ENCODE peak calls at places on chromosome 19, in six cellular contexts. F is activated CD4-positive, alpha-beta T cell treated with anti-CD3 and anti-CD28 coated beads, Interleukin-2, amount 50 U/mL, for 1 hour; W is substantia nigra; T is HCEC 1CT; L is T47D; O is cardiac fibroblast. X is an unnamed sample.

GRCh38 chr19:7267792-7268736 is 26.1 kb downstream of the INSR start:
- DNase-seq in F (no peak), W (no peak), T (no peak), L (no peak), O (no peak), X (no peak)

GRCh38 chr19:49710372-49710951 is 19.5 kb downstream of the CPT1C start:
- DNase-seq in F (no peak), W (no peak), T (peak), L (no peak), O (peak), X (no peak)

GRCh38 chr19:11963566-11964355 is 1.1 kb upstream of the ZNF763 start:
- DNase-seq in F (peak), W (peak), T (peak), L (peak), O (peak), X (peak)

GRCh38 chr19:19647037-19647835 is 3.8 kb upstream of the GMIP start:
- DNase-seq in F (no peak), W (no peak), T (no peak), L (no peak), O (no peak), X (no peak)

GRCh38 chr19:49497047-49497789 is 984 bp downstream of the RPS11 start:
- DNase-seq in F (peak), W (no peak), T (peak), L (no peak), O (peak), X (peak)

GRCh38 chr19:13044160-13044853 is 49.0 kb downstream of the NFIX start:
- DNase-seq in F (no peak), W (no peak), T (peak), L (no peak), O (no peak), X (no peak)

GRCh38 chr19:16628984-16629691 is 1.1 kb upstream of the MED26 start:
- DNase-seq in F (no peak), W (no peak), T (peak), L (no peak), O (peak), X (peak)

GRCh38 chr19:6220385-6221191 is 59.2 kb downstream of the MLLT1 start:
- DNase-seq in F (no peak), W (no peak), T (peak), L (no peak), O (peak), X (no peak)

GRCh38 chr19:2424686-2425621 is 2.4 kb downstream of the TIMM13 start:
- DNase-seq in F (no peak), W (no peak), T (peak), L (no peak), O (peak), X (no peak)

GRCh38 chr19:38262585-38263268 is 1.6 kb upstream of the SPINT2 start:
- DNase-seq in F (no peak), W (no peak), T (no peak), L (no peak), O (no peak), X (no peak)

GRCh38 chr19:2529473-2529918 is 53.6 kb downstream of the GADD45B start:
- DNase-seq in F (no peak), W (no peak), T (peak), L (peak), O (peak), X (peak)

GRCh38 chr19:46497773-46498172 is 2.1 kb upstream of the PNMA8B start:
- DNase-seq in F (no peak), W (no peak), T (no peak), L (no peak), O (no peak), X (peak)

GRCh38 chr19:40362160-40362559 is 13.7 kb downstream of the PLD3 start:
- DNase-seq in F (no peak), W (no peak), T (no peak), L (no peak), O (no peak), X (no peak)

GRCh38 chr19:6100284-6100915 is 9.9 kb downstream of the RFX2 start:
- DNase-seq in F (no peak), W (no peak), T (no peak), L (no peak), O (no peak), X (no peak)

GRCh38 chr19:42276821-42277220 is 7.8 kb downstream of the CIC start:
- DNase-seq in F (no peak), W (no peak), T (no peak), L (no peak), O (no peak), X (no peak)

GRCh38 chr19:52527954-52528326 is 472 bp downstream of the ZNF808 start:
- DNase-seq in F (no peak), W (no peak), T (no peak), L (no peak), O (no peak), X (peak)

GRCh38 chr19:38389101-38389925 is 816 bp downstream of the SPRED3 start:
- DNase-seq in F (no peak), W (no peak), T (peak), L (no peak), O (peak), X (peak)

GRCh38 chr19:38527466-38528136 is 90.2 kb downstream of the MAP4K1 start:
- DNase-seq in F (no peak), W (no peak), T (no peak), L (peak), O (no peak), X (no peak)

GRCh38 chr19:28519950-28520861 is 692.7 kb downstream of the UQCRFS1 start:
- DNase-seq in F (no peak), W (no peak), T (no peak), L (no peak), O (no peak), X (no peak)

GRCh38 chr19:5967571-5967970 is 10.4 kb downstream of the RANBP3 start:
- DNase-seq in F (no peak), W (no peak), T (no peak), L (no peak), O (no peak), X (no peak)

GRCh38 chr19:17074628-17075034 is 621 bp downstream of the HAUS8 start:
- DNase-seq in F (no peak), W (no peak), T (no peak), L (no peak), O (no peak), X (no peak)

GRCh38 chr19:38851622-38852230 is 1.9 kb upstream of the HNRNPL start:
- DNase-seq in F (peak), W (peak), T (peak), L (peak), O (peak), X (peak)

X was measured in DMS53.